ENCODE peak calls at places on chromosomes 13 and 19, in five cellular contexts. S is stimulated activated CD8-positive, alpha-beta memory T cell treated with anti-CD3 and anti-CD28 coated beads, Interleukin-4, amount 100 ng/mL, for 24 hours; R is activated T-cell treated with anti-CD3 and anti-CD28 coated beads for 4 hours; B is tibial artery; D is mesendoderm. Z is an unnamed sample.

GRCh38 chr19:30669329-30670010 is 297.3 kb downstream of the ZNF536 start:
- DNase-seq in B (no peak), D (peak), R (peak), S (peak), Z (no peak)

GRCh38 chr19:50384685-50385535 is 763 bp downstream of the POLD1 start:
- DNase-seq in R (no peak), B (no peak), D (peak), S (no peak), Z (no peak)

GRCh38 chr19:43936219-43936618 is 1.1 kb upstream of the ZNF45 start:
- DNase-seq in B (no peak), R (no peak), S (no peak), D (peak), Z (no peak)

GRCh38 chr19:20333508-20333907 is 166.5 kb downstream of the ZNF486 start:
- DNase-seq in D (no peak), B (no peak), S (no peak), R (no peak), Z (no peak)

GRCh38 chr19:21022996-21023395 is 2.5 kb downstream of the ZNF430 start:
- DNase-seq in R (peak), S (no peak), D (peak), B (no peak), Z (no peak)

GRCh38 chr19:18541258-18541991 is 1.9 kb downstream of the FKBP8 start:
- DNase-seq in R (no peak), D (no peak), B (no peak), S (no peak), Z (no peak)

GRCh38 chr13:67230774-67231480 is 791 bp upstream of the PCDH9 start:
- DNase-seq in R (no peak), S (peak), D (peak), B (peak), Z (no peak)

GRCh38 chr19:13833330-13834265 is 38.4 kb downstream of the ZSWIM4 start:
- DNase-seq in S (peak), R (peak), D (peak), B (peak), Z (no peak)

GRCh38 chr13:102696465-102696864 is 1.6 kb upstream of the METTL21C start:
- DNase-seq in R (no peak), D (no peak), B (no peak), S (no peak), Z (no peak)

GRCh38 chr19:1110809-1111640 is 7.2 kb downstream of the GPX4 start:
- DNase-seq in S (no peak), R (no peak), D (no peak), B (no peak), Z (no peak)

GRCh38 chr19:19068659-19069509 is 5.1 kb downstream of the SLC25A42 start:
- DNase-seq in S (no peak), R (no peak), B (no peak), D (no peak), Z (no peak)

GRCh38 chr13:30567072-30567471 is 50.6 kb upstream of the USPL1 start:
- DNase-seq in R (no peak), B (no peak), D (no peak), S (no peak), Z (no peak)

GRCh38 chr19:7280940-7281666 is 13.1 kb downstream of the INSR start:
- DNase-seq in S (no peak), D (no peak), B (no peak), R (no peak), Z (no peak)

GRCh38 chr19:36771275-36772231 is 1.1 kb downstream of the ZNF850 start:
- DNase-seq in B (peak), D (peak), S (no peak), R (peak), Z (no peak)

GRCh38 chr19:47020992-47021496 is 1.4 kb downstream of the NPAS1 start:
- DNase-seq in D (peak), S (no peak), B (no peak), R (no peak), Z (no peak)

GRCh38 chr13:24500977-24501376 is 11.6 kb downstream of the PARP4 start:
- DNase-seq in S (no peak), R (no peak), D (no peak), B (no peak), Z (peak)

GRCh38 chr13:38743499-38743898 is 56.6 kb downstream of the FREM2 start:
- DNase-seq in S (no peak), R (no peak), D (no peak), B (no peak), Z (no peak)

GRCh38 chr13:41610426-41610825 is 153.1 kb downstream of the RGCC start:
- DNase-seq in D (no peak), B (no peak), S (no peak), R (no peak), Z (peak)

GRCh38 chr19:53132231-53132991 is at the start of gene ZNF415:
- DNase-seq in S (peak), R (peak), D (peak), B (peak), Z (peak)

GRCh38 chr13:41361501-41361900 is 50.4 kb downstream of the NAA16 start:
- DNase-seq in R (no peak), B (no peak), D (no peak), S (no peak), Z (no peak)

GRCh38 chr13:45142440-45143345 is 22.4 kb downstream of the GTF2F2 start:
- DNase-seq in D (no peak), R (no peak), S (no peak), B (no peak), Z (no peak)

GRCh38 chr19:335072-335471 is 9.5 kb downstream of the MIER2 start:
- DNase-seq in D (no peak), S (no peak), R (no peak), B (no peak), Z (no peak)

GRCh38 chr19:38093587-38093986 is 130.4 kb downstream of the DPF1 start:
- DNase-seq in B (no peak), D (no peak), S (no peak), R (no peak), Z (no peak)

GRCh38 chr19:10454267-10454666 is 33.9 kb downstream of the PDE4A start:
- DNase-seq in D (peak), R (no peak), S (no peak), B (no peak), Z (no peak)

GRCh38 chr13:44713793-44714469 is 137.8 kb upstream of the TSC22D1 start:
- DNase-seq in B (no peak), S (no peak), R (no peak), D (peak), Z (peak)

GRCh38 chr19:40411125-40411842 is 1.9 kb downstream of the PRX start:
- DNase-seq in B (no peak), S (no peak), D (no peak), R (no peak), Z (no peak)

GRCh38 chr19:3397266-3398022 is 31.1 kb downstream of the NFIC start:
- DNase-seq in B (no peak), R (no peak), S (no peak), D (no peak), Z (no peak)

GRCh38 chr13:91014696-91015095 is 332.8 kb upstream of the MIR17HG start:
- DNase-seq in R (no peak), B (no peak), S (no peak), D (no peak), Z (no peak)

GRCh38 chr13:94550030-94550738 is 45.8 kb downstream of the TGDS start:
- DNase-seq in R (no peak), S (no peak), B (no peak), D (no peak), Z (peak)

GRCh38 chr19:44635581-44636438 is 7.9 kb upstream of the PVR start:
- DNase-seq in D (no peak), R (no peak), S (no peak), B (no peak), Z (no peak)

GRCh38 chr19:3304871-3305423 is 61.4 kb upstream of the NFIC start:
- DNase-seq in R (peak), D (peak), S (peak), B (peak), Z (no peak)

GRCh38 chr19:53131085-53131484 is 1.6 kb downstream of the ZNF415 start:
- DNase-seq in S (no peak), D (peak), B (no peak), R (no peak), Z (no peak)